ENCODE peak calls at places on chromosome 1, in ten cellular contexts. T is PC-3; X is RWPE1; C is right cardiac atrium; F is AG04450; Q is mammary epithelial cell; V is transverse colon; H is colonic mucosa; D is CD8-positive, alpha-beta memory T cell; E is CD8-positive, alpha-beta T cell. Z is an unnamed sample.

GRCh38 chr1:180199018-180199417 is 31.0 kb upstream of the LHX4 start:
- DNase-seq in T (no peak), X (no peak), C (no peak), F (no peak), Q (no peak), V (no peak), H (no peak), D (no peak), E (no peak), Z (no peak)

GRCh38 chr1:107277022-107277421 is 136.2 kb downstream of the NTNG1 start:
- DNase-seq in T (peak; percentile 65), X (no peak), C (no peak), F (peak; percentile 3), Q (peak; percentile 43), V (peak; percentile 46), H (peak; percentile 41), D (no peak), E (no peak), Z (no peak)

GRCh38 chr1:19210772-19211549 is 895 bp upstream of the UBR4 start:
- DNase-seq in T (peak; percentile 7), X (no peak), C (no peak), F (no peak), Q (peak; percentile 25), V (no peak), H (no peak), D (no peak), E (no peak), Z (no peak)

GRCh38 chr1:226506921-226507320 is 41.6 kb upstream of the STUM start:
- DNase-seq in T (no peak), X (no peak), C (no peak), F (no peak), Q (no peak), V (no peak), H (no peak), D (no peak), E (no peak), Z (no peak)

GRCh38 chr1:210477328-210477924 is 148.7 kb downstream of the HHAT start:
- DNase-seq in T (peak; percentile 50), X (no peak), C (no peak), F (no peak), Q (no peak), V (no peak), H (no peak), D (no peak), E (no peak), Z (no peak)

GRCh38 chr1:177020861-177021589 is 143.5 kb downstream of the ASTN1 start:
- DNase-seq in T (no peak), X (no peak), C (no peak), F (no peak), Q (no peak), V (no peak), H (no peak), D (no peak), E (no peak), Z (no peak)

GRCh38 chr1:226131639-226132038 is 54.9 kb downstream of the ACBD3 start:
- DNase-seq in T (no peak), X (no peak), C (peak; percentile 8), F (no peak), Q (no peak), V (no peak), H (no peak), D (no peak), E (no peak), Z (no peak)

GRCh38 chr1:152227310-152227928 is 3.4 kb upstream of the HRNR start:
- DNase-seq in T (peak; percentile 23), X (peak; percentile 46), C (no peak), F (no peak), Q (peak; percentile 42), V (no peak), H (no peak), D (no peak), E (no peak), Z (no peak)

GRCh38 chr1:89199515-89199914 is 773 bp upstream of the GBP4 start:
- DNase-seq in T (no peak), X (no peak), C (no peak), F (no peak), Q (no peak), V (no peak), H (no peak), D (no peak), E (no peak), Z (no peak)

GRCh38 chr1:160658956-160659255 is 12.1 kb upstream of the SLAMF1 start:
- DNase-seq in T (no peak), X (no peak), C (no peak), F (no peak), Q (no peak), V (no peak), H (no peak), D (no peak), E (no peak), Z (no peak)

GRCh38 chr1:2786329-2787162 is 14.9 kb downstream of the TTC34 start:
- DNase-seq in T (peak; percentile 56), X (no peak), C (peak; percentile 82), F (no peak), Q (no peak), V (peak; percentile 57), H (peak; percentile 64), D (peak; percentile 68), E (peak; percentile 82), Z (peak; percentile 60)

GRCh38 chr1:8003431-8004112 is 22.5 kb downstream of the ERRFI1 start:
- DNase-seq in T (peak; percentile 55), X (no peak), C (no peak), F (no peak), Q (peak; percentile 45), V (no peak), H (no peak), D (no peak), E (no peak), Z (no peak)
- H3K27ac ChIP-seq in T (peak overlapping the region; percentile 4), X (peak overlapping the region; percentile 100), C (peak overlapping the region; percentile 98), F (peak overlapping the region; percentile 96), Q (peak overlapping the region; percentile 91), V (peak overlapping the region; percentile 82), H (no peak overlapping the region), D (no peak overlapping the region), E (no peak overlapping the region), Z (no peak overlapping the region)

GRCh38 chr1:91732991-91733390 is 153.0 kb downstream of the TGFBR3 start:
- DNase-seq in T (no peak), X (no peak), C (no peak), F (no peak), Q (no peak), V (no peak), H (no peak), D (no peak), E (no peak), Z (no peak)

GRCh38 chr1:91730781-91731732 is 154.9 kb downstream of the TGFBR3 start:
- DNase-seq in T (peak; percentile 36), X (peak; percentile 47), C (no peak), F (no peak), Q (peak; percentile 57), V (peak; percentile 33), H (no peak), D (peak; percentile 15), E (no peak), Z (peak; percentile 8)

GRCh38 chr1:91731815-91732214 is 154.1 kb downstream of the TGFBR3 start:
- DNase-seq in T (peak; percentile 71), X (peak; percentile 51), C (no peak), F (no peak), Q (peak; percentile 71), V (no peak), H (no peak), D (peak; percentile 13), E (peak; percentile 13), Z (peak; percentile 75)

GRCh38 chr1:91729621-91730348 is 156.2 kb downstream of the TGFBR3 start:
- DNase-seq in T (no peak), X (no peak), C (no peak), F (no peak), Q (no peak), V (no peak), H (no peak), D (no peak), E (no peak), Z (no peak)

DNA sequence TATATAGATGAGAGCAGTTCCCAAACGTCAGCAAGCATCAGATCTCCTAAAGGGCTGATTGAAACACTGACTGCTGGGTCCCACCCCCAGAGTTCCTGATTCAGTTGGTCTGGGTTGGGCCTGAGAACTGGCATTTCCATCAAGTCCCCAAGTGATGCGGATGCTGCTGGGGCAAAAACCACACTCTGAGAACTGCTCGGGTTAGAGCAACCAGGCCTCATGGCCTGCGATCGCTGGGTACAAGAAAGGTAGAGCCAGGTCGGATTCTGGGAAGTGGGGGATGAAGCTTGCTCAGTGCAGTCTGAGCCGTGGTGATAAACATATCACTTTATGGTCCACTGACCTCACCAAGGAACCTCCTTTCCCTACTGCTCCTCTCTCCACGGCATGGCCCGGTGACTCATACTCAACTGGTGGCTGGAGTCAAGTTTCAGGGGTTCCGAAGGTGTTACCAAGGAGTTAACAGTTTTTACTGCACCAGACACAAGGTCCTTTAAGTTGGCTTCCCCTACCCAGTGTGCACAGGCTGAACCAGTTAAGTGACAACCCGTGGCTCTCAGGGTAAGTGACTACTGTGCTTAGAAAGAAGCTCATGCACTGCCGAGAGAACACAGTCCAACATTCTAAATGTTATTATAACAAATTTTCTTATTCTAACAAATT is 153.5 kb downstream of the TGFBR3 start:
- DNase-seq in T (peak; percentile 89), X (peak; percentile 67), C (no peak), F (peak; percentile 63), Q (peak; percentile 66), V (no peak), H (no peak), D (peak; percentile 18), E (no peak), Z (no peak)
- H3K27ac ChIP-seq in T (peak overlapping the region; percentile 72), X (peak overlapping the region; percentile 94), C (no peak overlapping the region), F (peak overlapping the region; percentile 59), Q (no peak overlapping the region), V (peak overlapping the region; percentile 79), H (no peak overlapping the region), D (peak overlapping the region; percentile 64), E (no peak overlapping the region), Z (no peak overlapping the region)

GRCh38 chr1:171210355-171210754 is 25.3 kb downstream of the FMO2 start:
- DNase-seq in T (no peak), X (no peak), C (no peak), F (no peak), Q (no peak), V (no peak), H (no peak), D (no peak), E (no peak), Z (no peak)
- H3K27ac ChIP-seq in T (no peak overlapping the region), X (no peak overlapping the region), C (no peak overlapping the region), F (no peak overlapping the region), Q (no peak overlapping the region), V (peak overlapping the region; percentile 2), H (no peak overlapping the region), D (no peak overlapping the region), E (no peak overlapping the region), Z (no peak overlapping the region)

DNA sequence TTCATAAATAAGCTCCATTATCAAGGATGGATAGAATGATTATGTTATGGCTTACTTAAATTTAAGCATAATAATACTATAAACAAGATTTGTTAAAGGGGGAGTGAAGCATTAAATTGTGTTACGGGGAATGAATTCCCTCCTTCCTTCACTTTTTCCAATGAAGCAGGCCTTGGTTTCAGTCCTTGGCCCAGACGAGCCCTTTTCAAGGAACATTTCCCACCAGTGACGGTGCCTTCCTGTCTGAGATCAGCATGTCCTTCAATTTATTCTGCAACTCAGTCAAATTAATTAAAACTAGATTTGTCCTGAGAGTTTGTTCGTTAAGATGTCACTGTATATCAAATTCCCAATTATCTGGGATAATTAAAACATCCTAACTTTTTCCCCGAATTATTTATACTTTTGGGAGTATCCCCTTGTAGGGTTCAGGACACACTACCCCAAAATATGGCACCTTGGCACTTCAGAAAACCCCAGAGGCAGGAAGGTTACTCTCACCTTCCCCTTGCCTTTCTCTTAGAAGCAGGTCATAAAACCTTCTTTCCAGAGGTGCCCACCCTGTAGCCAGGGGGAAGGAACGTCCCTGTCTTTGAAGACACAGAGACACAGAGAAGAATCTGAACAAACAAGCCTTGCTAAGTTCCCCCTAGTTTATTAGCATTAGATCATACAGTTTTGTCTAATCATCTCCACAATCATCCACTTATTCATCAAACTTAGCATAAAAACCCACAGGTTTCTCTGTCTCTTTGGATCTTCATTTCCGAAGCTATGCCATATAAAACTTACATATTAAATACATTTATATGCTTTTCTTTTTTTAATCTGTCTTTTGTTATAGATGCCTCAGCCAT is 86.2 kb upstream of the ARHGAP29 start:
- DNase-seq in T (peak; percentile 33), X (no peak), C (no peak), F (no peak), Q (peak; percentile 49), V (no peak), H (no peak), D (no peak), E (no peak), Z (no peak)
- H3K27ac ChIP-seq in T (peak overlapping the region; percentile 98), X (no peak overlapping the region), C (peak overlapping the region; percentile 81), F (no peak overlapping the region), Q (peak overlapping the region; percentile 93), V (no peak overlapping the region), H (no peak overlapping the region), D (no peak overlapping the region), E (no peak overlapping the region), Z (no peak overlapping the region)